ENCODE peak calls at places on chromosomes 6 and 20, in ten cellular contexts. D is activated CD8-positive, alpha-beta memory T cell treated with anti-CD3 and anti-CD28 coated beads, Interleukin-2, amount 10 ng/mL, durations not matched to agents 7 days and 5 days; G is NCI-H1436; W is ELR; V is AG10803; L is renal cortical epithelial cell; O is T-cell; Z is astrocyte of the hippocampus; N is M059J; J is H4. U is an unnamed sample.

GRCh38 chr20:24535956-24536730 is 66.7 kb downstream of the SYNDIG1 start:
- DNase-seq in D (no peak), G (no peak), W (peak; percentile 16), V (peak; percentile 36), L (no peak), O (no peak), Z (no peak), N (peak; percentile 3), J (no peak), U (no peak)

GRCh38 chr20:47586648-47587306 is 85.1 kb downstream of the NCOA3 start:
- DNase-seq in D (no peak), G (no peak), W (no peak), V (peak; percentile 51), L (no peak), O (no peak), Z (peak; percentile 62), N (no peak), J (no peak), U (no peak)

GRCh38 chr20:24582373-24583168 is 113.1 kb downstream of the SYNDIG1 start:
- DNase-seq in D (no peak), G (no peak), W (no peak), V (no peak), L (no peak), O (no peak), Z (no peak), N (no peak), J (no peak), U (no peak)

GRCh38 chr20:25081065-25081729 is 744 bp downstream of the VSX1 start:
- DNase-seq in D (no peak), G (no peak), W (no peak), V (no peak), L (no peak), O (no peak), Z (peak; percentile 59), N (no peak), J (no peak), U (peak; percentile 67)

GRCh38 chr6:162829013-162829742 is 101.4 kb downstream of the PACRG start:
- DNase-seq in D (no peak), G (no peak), W (peak; percentile 79), V (no peak), L (no peak), O (no peak), Z (no peak), N (no peak), J (no peak), U (no peak)

GRCh38 chr6:79608334-79609224 is 22.6 kb upstream of the SH3BGRL2 start:
- DNase-seq in D (no peak), G (no peak), W (no peak), V (peak; percentile 5), L (no peak), O (no peak), Z (no peak), N (no peak), J (no peak), U (no peak)

GRCh38 chr20:54037525-54037924 is 32.9 kb downstream of the BCAS1 start:
- DNase-seq in D (no peak), G (no peak), W (no peak), V (no peak), L (no peak), O (no peak), Z (no peak), N (no peak), J (no peak), U (no peak)

GRCh38 chr6:37674161-37674560 is 23.5 kb downstream of the MDGA1 start:
- DNase-seq in D (no peak), G (peak; percentile 77), W (no peak), V (no peak), L (no peak), O (no peak), Z (peak; percentile 31), N (no peak), J (no peak), U (no peak)

GRCh38 chr6:68240731-68241130 is 394.4 kb upstream of the ADGRB3 start:
- DNase-seq in D (no peak), G (no peak), W (no peak), V (no peak), L (no peak), O (no peak), Z (no peak), N (peak; percentile 62), J (no peak), U (no peak)

GRCh38 chr20:49951160-49951559 is 15.0 kb downstream of the RNF114 start:
- DNase-seq in D (no peak), G (no peak), W (peak; percentile 92), V (peak; percentile 70), L (no peak), O (no peak), Z (no peak), N (peak; percentile 84), J (no peak), U (no peak)

GRCh38 chr6:7255918-7256317 is 57.1 kb downstream of the SSR1 start:
- DNase-seq in D (no peak), G (no peak), W (no peak), V (no peak), L (no peak), O (no peak), Z (no peak), N (no peak), J (no peak), U (no peak)

GRCh38 chr6:106739387-106739786 is 110.0 kb downstream of the QRSL1 start:
- DNase-seq in D (no peak), G (no peak), W (no peak), V (peak; percentile 17), L (peak; percentile 96), O (no peak), Z (peak; percentile 88), N (peak; percentile 97), J (peak; percentile 57), U (no peak)